ENCODE peak calls at places on chromosomes 7 and 10, in nine cellular contexts. F is activated naive CD8-positive, alpha-beta T cell treated with anti-CD3 and anti-CD28 coated beads, Interleukin-2, amount 50 U/mL, for 16 hours; O is CD4-positive, alpha-beta T cell; H is H54; B is sigmoid colon; D is GM23338; C is CMK; I is hypothalamus; X is B cell. U is an unnamed sample.

GRCh38 chr7:107405559-107405958 is 64.3 kb upstream of the GPR22 start:
- DNase-seq in F (no peak), O (no peak), H (no peak), B (no peak), D (no peak), C (no peak), I (no peak), X (no peak), U (no peak)

GRCh38 chr10:12448729-12449391 is 99.5 kb downstream of the CAMK1D start:
- DNase-seq in F (peak), O (peak), H (peak), B (no peak), D (no peak), C (no peak), I (no peak), X (peak), U (peak)

GRCh38 chr10:132422931-132423813 is 26.2 kb downstream of the PWWP2B start:
- DNase-seq in F (no peak), O (no peak), H (no peak), B (no peak), D (no peak), C (no peak), I (no peak), X (peak), U (peak)

GRCh38 chr10:69124558-69125121 is 662 bp downstream of the VPS26A start:
- DNase-seq in F (no peak), O (peak), H (peak), B (no peak), D (peak), C (peak), I (no peak), X (peak), U (peak)

GRCh38 chr7:48042216-48042615 is 6.9 kb downstream of the C7orf57 start:
- DNase-seq in F (no peak), O (no peak), H (no peak), B (no peak), D (no peak), C (no peak), I (no peak), X (no peak), U (no peak)

GRCh38 chr7:102064361-102065025 is 222.2 kb upstream of the SH2B2 start:
- DNase-seq in F (no peak), O (no peak), H (peak), B (peak), D (no peak), C (peak), I (no peak), X (no peak), U (no peak)

GRCh38 chr7:47513741-47514241 is 68.1 kb downstream of the TNS3 start:
- DNase-seq in F (no peak), O (no peak), H (no peak), B (peak), D (no peak), C (no peak), I (peak), X (no peak), U (no peak)

GRCh38 chr7:102306916-102307677 is 20.4 kb downstream of the SH2B2 start:
- DNase-seq in F (no peak), O (no peak), H (no peak), B (no peak), D (peak), C (no peak), I (peak), X (peak), U (peak)

GRCh38 chr10:68559251-68559650 is 886 bp upstream of the TET1 start:
- DNase-seq in F (no peak), O (no peak), H (no peak), B (no peak), D (no peak), C (no peak), I (no peak), X (no peak), U (no peak)

GRCh38 chr7:106947244-106947728 is 82.2 kb downstream of the PIK3CG start:
- DNase-seq in F (no peak), O (peak), H (peak), B (no peak), D (peak), C (peak), I (no peak), X (peak), U (peak)

GRCh38 chr10:28276384-28276783 is 26.5 kb downstream of the MPP7 start:
- DNase-seq in F (no peak), O (no peak), H (no peak), B (no peak), D (no peak), C (no peak), I (no peak), X (no peak), U (no peak)

GRCh38 chr10:124086787-124087671 is 6.4 kb downstream of the CHST15 start:
- DNase-seq in F (no peak), O (no peak), H (no peak), B (peak), D (no peak), C (no peak), I (no peak), X (no peak), U (no peak)

GRCh38 chr7:121192834-121193233 is 136.0 kb upstream of the WNT16 start:
- DNase-seq in F (no peak), O (no peak), H (no peak), B (no peak), D (no peak), C (no peak), I (no peak), X (no peak), U (no peak)